ENCODE peak calls at places on chromosomes 13 and 19, in ten cellular contexts. M is NT2/D1; V is activated CD4-positive, alpha-beta T cell treated with anti-CD3 and anti-CD28 coated beads, Interleukin-2, amount 50 U/mL, for 24 hours; Q is astrocyte; Y is naive thymus-derived CD4-positive, alpha-beta T cell; W is NCI-H2081; D is mucosa of descending colon; N is GM12891; T is activated naive CD4-positive, alpha-beta T cell treated with anti-CD3 and anti-CD28 coated beads, Interleukin-2, amount 50 U/mL, for 16 hours; U is caudate nucleus. Z is an unnamed sample.

GRCh38 chr13:50474094-50474654 is 369.3 kb downstream of the DLEU7 start:
- DNase-seq in N (no peak), U (no peak), T (no peak), M (no peak), D (no peak), Y (no peak), W (no peak), Q (no peak), V (no peak), Z (no peak)

GRCh38 chr19:4115818-4116385 is 8.0 kb downstream of the MAP2K2 start:
- DNase-seq in U (no peak), N (no peak), V (no peak), Y (no peak), W (no peak), Q (no peak), T (no peak), D (no peak), M (no peak), Z (no peak)

GRCh38 chr19:52735734-52736133 is 890 bp upstream of the ZNF611 start:
- DNase-seq in Y (no peak), T (no peak), V (no peak), W (no peak), Q (peak; percentile 60), M (peak; percentile 91), N (no peak), U (no peak), D (peak; percentile 56), Z (no peak)

GRCh38 chr13:36981156-36981743 is 17.9 kb downstream of the ALG5 start:
- DNase-seq in W (peak; percentile 17), T (no peak), V (no peak), Q (peak; percentile 36), U (no peak), D (no peak), N (no peak), M (no peak), Y (no peak), Z (peak; percentile 77)

GRCh38 chr13:21402586-21403307 is 56.4 kb downstream of the ZDHHC20 start:
- DNase-seq in Y (no peak), T (peak; percentile 16), Q (peak; percentile 29), W (no peak), M (no peak), U (no peak), N (no peak), V (no peak), D (no peak), Z (no peak)

GRCh38 chr19:1933942-1934341 is 7.0 kb upstream of the CSNK1G2 start:
- DNase-seq in T (no peak), V (no peak), Q (no peak), M (no peak), D (no peak), Y (no peak), W (no peak), U (no peak), N (no peak), Z (no peak)

GRCh38 chr19:18119243-18120105 is 21.9 kb downstream of the MAST3 start:
- DNase-seq in U (no peak), M (no peak), Q (no peak), D (no peak), W (no peak), T (peak; percentile 53), Y (peak; percentile 74), V (no peak), N (peak; percentile 64), Z (no peak)

GRCh38 chr13:94318418-94318817 is 161.1 kb downstream of the DCT start:
- DNase-seq in U (no peak), D (no peak), Y (no peak), N (no peak), W (no peak), Q (peak; percentile 50), M (no peak), V (no peak), T (no peak), Z (no peak)

GRCh38 chr19:10820173-10820572 is 15.8 kb downstream of the TMED1 start:
- DNase-seq in T (no peak), M (no peak), Y (no peak), N (no peak), V (no peak), Q (no peak), W (no peak), U (no peak), D (no peak), Z (no peak)

GRCh38 chr19:10508707-10509106 is 5.6 kb upstream of the KEAP1 start:
- DNase-seq in V (no peak), Y (no peak), T (no peak), Q (no peak), M (no peak), D (no peak), N (no peak), W (no peak), U (no peak), Z (no peak)

Z was measured in OCI-M1.